ENCODE peak calls at places on chromosomes 2 and 18, in four cellular contexts. M is B cell, C is Calu3, S is body of pancreas. O is an unnamed sample.

GRCh38 chr2:10278029-10278762 is 24.5 kb upstream of the HPCAL1 start:
- DNase-seq in M (no peak), C (peak), S (peak), O (no peak)

GRCh38 chr2:234980476-234981187 is 28.8 kb downstream of the SH3BP4 start:
- DNase-seq in M (no peak), C (no peak), S (peak), O (no peak)

GRCh38 chr18:5457467-5457957 is 86.3 kb downstream of the EPB41L3 start:
- DNase-seq in M (no peak), C (no peak), S (no peak), O (no peak)

GRCh38 chr2:114610677-114611076 is 168.2 kb downstream of the DPP10 start:
- DNase-seq in M (no peak), C (no peak), S (no peak), O (no peak)

GRCh38 chr2:202278036-202278760 is 12.6 kb downstream of the NOP58 start:
- DNase-seq in M (no peak), C (no peak), S (no peak), O (no peak)

GRCh38 chr2:96116879-96117533 is 635 bp upstream of the ADRA2B start:
- DNase-seq in M (peak), C (peak), S (peak), O (peak)

GRCh38 chr18:76764296-76764901 is 58.0 kb upstream of the ZNF236 start:
- DNase-seq in M (no peak), C (no peak), S (no peak), O (no peak)

GRCh38 chr2:213238753-213239591 is 45.3 kb upstream of the SPAG16 start:
- DNase-seq in M (no peak), C (peak), S (peak), O (no peak)

GRCh38 chr2:168469281-168469988 is 13.4 kb downstream of the CERS6 start:
- DNase-seq in M (peak), C (no peak), S (no peak), O (no peak)

GRCh38 chr2:187169108-187169713 is 278.8 kb downstream of the CALCRL start:
- DNase-seq in M (peak), C (no peak), S (no peak), O (no peak)

GRCh38 chr2:170714156-170715061 is 728 bp upstream of the SP5 start:
- DNase-seq in M (peak), C (peak), S (peak), O (no peak)

GRCh38 chr2:73176205-73176880 is 26.0 kb upstream of the NOTO start:
- DNase-seq in M (no peak), C (no peak), S (no peak), O (peak)

GRCh38 chr2:241288489-241288888 is 27.0 kb downstream of the HDLBP start:
- DNase-seq in M (no peak), C (no peak), S (no peak), O (no peak)

GRCh38 chr18:76459687-76460350 is 35.2 kb downstream of the ZNF516 start:
- DNase-seq in M (no peak), C (peak), S (peak), O (no peak)

GRCh38 chr18:34943587-34943986 is 97.6 kb upstream of the MAPRE2 start:
- DNase-seq in M (no peak), C (no peak), S (no peak), O (no peak)

GRCh38 chr2:160427629-160428424 is 65.8 kb downstream of the RBMS1 start:
- DNase-seq in M (peak), C (no peak), S (peak), O (peak)

GRCh38 chr18:70195852-70196434 is 9.5 kb downstream of the RTTN start:
- DNase-seq in M (peak), C (peak), S (peak), O (no peak)

GRCh38 chr2:15074319-15074718 is 441.8 kb downstream of the LRATD1 start:
- DNase-seq in M (no peak), C (no peak), S (no peak), O (no peak)

GRCh38 chr2:241941691-241942301 is 72.3 kb downstream of the RTP5 start:
- DNase-seq in M (no peak), C (no peak), S (peak), O (peak)

GRCh38 chr2:48114256-48114655 is 208.0 kb upstream of the FBXO11 start:
- DNase-seq in M (peak), C (peak), S (peak), O (no peak)

GRCh38 chr2:150882751-150883520 is 378.7 kb downstream of the RBM43 start:
- DNase-seq in M (no peak), C (no peak), S (no peak), O (no peak)

GRCh38 chr2:204491528-204491927 is 53.7 kb upstream of the PARD3B start:
- DNase-seq in M (no peak), C (no peak), S (no peak), O (no peak)

DNA sequence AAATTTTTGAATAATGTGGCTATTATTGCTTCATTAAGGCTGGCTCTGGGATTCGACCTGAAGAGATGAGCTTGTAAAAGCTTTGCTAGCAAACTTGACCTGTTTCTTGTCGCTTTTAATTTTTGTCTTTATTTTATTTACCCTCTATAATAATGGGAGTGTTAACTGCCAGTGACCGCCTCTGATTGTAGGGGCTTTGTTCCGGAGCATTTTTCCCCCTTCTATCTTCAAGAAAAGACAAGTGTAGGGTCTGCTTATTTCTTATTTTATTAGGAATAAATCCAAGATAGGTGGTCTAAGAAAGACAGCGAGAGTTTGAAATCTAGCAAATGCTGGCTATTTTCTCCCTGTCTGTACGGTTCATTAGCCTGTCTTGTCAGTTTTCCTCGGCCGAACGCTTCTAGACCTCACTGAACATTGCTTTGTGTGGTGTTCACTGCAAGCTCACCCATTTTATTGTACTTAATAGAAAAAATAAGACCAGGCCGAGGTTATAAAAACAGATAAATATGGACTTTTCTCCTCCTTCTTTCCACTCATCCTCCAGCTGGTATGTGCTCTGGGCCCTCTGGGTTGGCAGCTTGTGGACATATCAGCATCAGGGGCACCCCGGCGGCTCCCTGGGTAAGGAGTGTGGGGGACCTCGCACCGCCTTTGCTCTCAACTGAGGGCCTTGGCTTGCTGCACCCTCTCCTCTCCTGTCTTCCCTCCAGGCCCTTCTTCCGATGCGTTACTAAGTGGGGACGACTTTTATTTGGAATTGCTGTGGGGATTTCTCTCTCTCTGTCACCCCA is 8.5 kb downstream of the MEIS1 start:
- DNase-seq in M (no peak), C (no peak), S (no peak), O (no peak)
- TF ChIP-seq CTCF in M (no peak), C (no peak), S (no peak), O (no peak)

GRCh38 chr2:88450925-88451575 is 1.4 kb downstream of the FOXI3 start:
- DNase-seq in M (peak), C (no peak), S (no peak), O (no peak)

GRCh38 chr2:88451647-88452150 is 794 bp downstream of the FOXI3 start:
- DNase-seq in M (peak), C (no peak), S (peak), O (no peak)

GRCh38 chr2:88450186-88450585 is 2.3 kb downstream of the FOXI3 start:
- DNase-seq in M (no peak), C (no peak), S (no peak), O (no peak)

GRCh38 chr2:88452151-88452851 is at the start of gene FOXI3:
- DNase-seq in M (peak), C (no peak), S (no peak), O (no peak)

DNA sequence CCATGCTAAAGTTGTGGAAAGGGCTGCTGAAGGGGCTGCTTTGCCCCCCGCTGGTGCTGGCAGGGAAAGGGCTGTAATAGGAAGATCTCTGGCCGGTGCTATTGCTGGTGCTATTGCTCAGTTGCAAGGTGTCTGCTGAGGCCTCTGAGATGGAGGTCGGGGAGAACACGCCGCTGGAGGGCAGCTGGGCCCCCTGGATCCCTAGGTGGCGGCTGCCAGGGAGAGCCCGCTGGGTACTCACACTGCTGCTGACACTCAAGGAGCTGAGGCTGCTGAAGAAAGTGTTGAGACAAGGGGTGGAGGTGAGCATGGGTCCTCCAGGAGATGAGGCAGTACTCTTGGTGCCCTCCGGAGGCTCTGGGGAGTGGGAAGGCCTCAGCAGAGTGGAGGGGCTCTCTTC is 4.2 kb downstream of the FOXI3 start:
- DNase-seq in M (no peak), C (no peak), S (no peak), O (no peak)
- TF ChIP-seq CTCF in M (no peak), C (no peak), S (no peak), O (no peak)

GRCh38 chr2:174903243-174903513 is 102.0 kb downstream of the CHN1 start:
- DNase-seq in M (no peak), C (no peak), S (no peak), O (no peak)

GRCh38 chr2:174902491-174903242 is 102.5 kb downstream of the CHN1 start:
- DNase-seq in M (no peak), C (no peak), S (no peak), O (no peak)

GRCh38 chr2:174901075-174901474 is 104.1 kb downstream of the CHN1 start:
- DNase-seq in M (no peak), C (no peak), S (no peak), O (no peak)
- TF ChIP-seq CTCF in M (no peak), C (no peak), S (no peak), O (no peak)

GRCh38 chr2:197236159-197236558 is 74.4 kb downstream of the ANKRD44 start:
- DNase-seq in M (no peak), C (no peak), S (no peak), O (no peak)
- TF ChIP-seq CTCF in M (no peak), C (no peak), S (no peak), O (no peak)